ENCODE peak calls at places on chromosomes 2 and 18, in five cellular contexts. N is CD8-positive, alpha-beta memory T cell; E is coronary artery; G is heart left ventricle; I is adrenal gland. K is an unnamed sample.

GRCh38 chr2:24922556-24922955 is 2.5 kb upstream of the ADCY3 start:
- DNase-seq in N (no peak), E (no peak), G (no peak), I (no peak), K (no peak)

GRCh38 chr18:50727721-50728470 is 91.9 kb downstream of the MRO start:
- DNase-seq in N (no peak), E (no peak), G (peak), I (no peak), K (no peak)

GRCh38 chr2:48283870-48284269 is 246.1 kb upstream of the STON1 start:
- DNase-seq in N (no peak), E (no peak), G (no peak), I (no peak), K (no peak)

GRCh38 chr2:144936442-144936841 is 416.5 kb upstream of the ZEB2 start:
- DNase-seq in N (no peak), E (no peak), G (no peak), I (no peak), K (no peak)

GRCh38 chr2:529425-529824 is 147.8 kb downstream of the TMEM18 start:
- DNase-seq in N (no peak), E (no peak), G (no peak), I (no peak), K (no peak)

GRCh38 chr2:112916145-112916571 is 5.2 kb downstream of the IL37 start:
- DNase-seq in N (no peak), E (no peak), G (no peak), I (no peak), K (no peak)

GRCh38 chr2:128301501-128301966 is 17.1 kb downstream of the HS6ST1 start:
- DNase-seq in N (no peak), E (peak), G (peak), I (no peak), K (peak)

GRCh38 chr2:174571669-174572323 is 25.8 kb downstream of the WIPF1 start:
- DNase-seq in N (no peak), E (no peak), G (no peak), I (no peak), K (no peak)

GRCh38 chr18:41312241-41312590 is 642.8 kb upstream of the PIK3C3 start:
- DNase-seq in N (no peak), E (no peak), G (no peak), I (no peak), K (no peak)
- H3K4me3 ChIP-seq in N (no peak), E (no peak), G (no peak), I (no peak), K (no peak)

GRCh38 chr2:135528006-135528405 is 3.0 kb downstream of the ZRANB3 start:
- DNase-seq in N (no peak), E (no peak), G (no peak), I (no peak), K (no peak)

GRCh38 chr2:135531231-135532197 is at the start of gene R3HDM1:
- DNase-seq in N (peak), E (peak), G (peak), I (peak), K (peak)

GRCh38 chr2:135530313-135531230 is at the start of gene ZRANB3:
- DNase-seq in N (peak), E (peak), G (peak), I (peak), K (peak)

DNA sequence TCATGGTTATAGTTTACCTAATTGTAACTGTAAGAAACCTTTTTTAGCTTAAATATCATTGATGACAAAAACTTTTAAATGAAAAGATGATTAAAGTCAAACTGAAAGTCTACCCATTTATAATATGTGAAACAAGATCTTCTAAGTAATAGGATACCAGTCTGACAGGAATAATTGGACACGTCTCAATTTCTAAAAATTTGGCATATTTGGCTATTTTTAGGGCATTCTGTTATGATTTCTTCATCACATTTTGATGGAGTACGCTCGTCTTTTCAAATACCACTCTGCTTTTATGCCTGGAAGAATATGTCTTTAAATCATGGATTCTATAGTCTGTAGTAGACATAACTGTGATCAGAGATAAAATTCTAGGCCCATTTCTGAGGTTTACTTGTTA is 1.3 kb downstream of the R3HDM1 start:
- DNase-seq in N (no peak), E (no peak), G (no peak), I (no peak), K (no peak)
- H3K4me3 ChIP-seq in N (no peak), E (no peak), G (peak), I (no peak), K (peak)

GRCh38 chr18:2572144-2572682 is 856 bp downstream of the NDC80 start:
- DNase-seq in N (no peak), E (no peak), G (no peak), I (no peak), K (no peak)

GRCh38 chr18:2570772-2571199 is 519 bp downstream of the METTL4 start:
- DNase-seq in N (peak), E (peak), G (peak), I (peak), K (peak)

GRCh38 chr18:2573408-2573807 is 2.1 kb downstream of the NDC80 start:
- DNase-seq in N (no peak), E (no peak), G (no peak), I (no peak), K (no peak)

GRCh38 chr18:2571200-2572143 is at the start of the genes METTL4 and NDC80:
- DNase-seq in N (peak), E (peak), G (peak), I (peak), K (peak)

GRCh38 chr18:2572892-2573291 is 1.5 kb downstream of the NDC80 start:
- DNase-seq in N (no peak), E (no peak), G (no peak), I (no peak), K (no peak)
- H3K4me3 ChIP-seq in N (no peak), E (no peak), G (no peak), I (no peak), K (peak)

GRCh38 chr2:224025874-224026273 is 13.2 kb downstream of the SERPINE2 start:
- DNase-seq in N (peak), E (no peak), G (no peak), I (no peak), K (no peak)

GRCh38 chr2:224027912-224028311 is 11.2 kb downstream of the SERPINE2 start:
- DNase-seq in N (no peak), E (no peak), G (no peak), I (no peak), K (no peak)

GRCh38 chr2:224024270-224024669 is 14.8 kb downstream of the SERPINE2 start:
- DNase-seq in N (no peak), E (no peak), G (no peak), I (no peak), K (no peak)

GRCh38 chr2:224029876-224030275 is 9.2 kb downstream of the SERPINE2 start:
- DNase-seq in N (no peak), E (no peak), G (no peak), I (no peak), K (no peak)

GRCh38 chr2:224027070-224027469 is 12.0 kb downstream of the SERPINE2 start:
- DNase-seq in N (no peak), E (no peak), G (no peak), I (no peak), K (no peak)
- H3K4me3 ChIP-seq in N (no peak), E (no peak), G (no peak), I (no peak), K (no peak)